ENCODE peak calls at places on chromosomes 13 and 19, in six cellular contexts. S, Q, H, Y, B and P are unnamed samples.

GRCh38 chr13:21435710-21436151 is 23.4 kb downstream of the ZDHHC20 start:
- DNase-seq in S (no peak), Q (peak; percentile 94), H (peak; percentile 53), Y (peak; percentile 62), B (peak; percentile 87), P (no peak)

GRCh38 chr19:18110833-18111232 is 13.3 kb downstream of the MAST3 start:
- DNase-seq in S (no peak), Q (no peak), H (no peak), Y (no peak), B (no peak), P (no peak)

GRCh38 chr13:31369213-31369612 is 169.4 kb downstream of the B3GLCT start:
- DNase-seq in S (no peak), Q (no peak), H (no peak), Y (no peak), B (no peak), P (no peak)

GRCh38 chr19:49113762-49114629 is at the start of gene LIN7B:
- DNase-seq in S (peak; percentile 94), Q (peak; percentile 89), H (peak; percentile 93), Y (peak; percentile 73), B (peak; percentile 52), P (peak; percentile 97)

GRCh38 chr13:27016871-27017270 is 154.7 kb downstream of the USP12 start:
- DNase-seq in S (no peak), Q (no peak), H (no peak), Y (no peak), B (no peak), P (no peak)

GRCh38 chr19:43425567-43426392 is 11.1 kb downstream of the TEX101 start:
- DNase-seq in S (peak; percentile 60), Q (peak; percentile 64), H (peak; percentile 36), Y (peak; percentile 49), B (peak; percentile 18), P (no peak)

GRCh38 chr13:32150794-32151193 is 119.2 kb downstream of the FRY start:
- DNase-seq in S (no peak), Q (peak; percentile 71), H (no peak), Y (no peak), B (no peak), P (no peak)

GRCh38 chr19:17370026-17370587 is 7.0 kb downstream of the PLVAP start:
- DNase-seq in S (peak; percentile 83), Q (peak; percentile 32), H (no peak), Y (no peak), B (no peak), P (no peak)

GRCh38 chr13:78102121-78102677 is 183.6 kb upstream of the EDNRB start:
- DNase-seq in S (no peak), Q (peak; percentile 72), H (no peak), Y (peak; percentile 32), B (no peak), P (no peak)

GRCh38 chr13:107942030-107942617 is 273.2 kb downstream of the LIG4 start:
- DNase-seq in S (no peak), Q (no peak), H (peak; percentile 29), Y (no peak), B (no peak), P (no peak)

GRCh38 chr19:12954150-12954962 is 2.7 kb downstream of the GADD45GIP1 start:
- DNase-seq in S (peak; percentile 48), Q (peak; percentile 15), H (no peak), Y (no peak), B (no peak), P (no peak)

GRCh38 chr19:29379257-29379986 is 146.4 kb upstream of the VSTM2B start:
- DNase-seq in S (no peak), Q (no peak), H (no peak), Y (no peak), B (no peak), P (no peak)

GRCh38 chr19:14408641-14409120 is 10.5 kb downstream of the DDX39A start:
- DNase-seq in S (no peak), Q (peak; percentile 61), H (no peak), Y (no peak), B (no peak), P (no peak)

GRCh38 chr19:21604351-21604926 is 99.0 kb downstream of the ZNF429 start:
- DNase-seq in S (peak; percentile 62), Q (peak; percentile 60), H (no peak), Y (peak; percentile 34), B (no peak), P (no peak)

GRCh38 chr13:83919775-83920174 is 37.5 kb upstream of the SLITRK1 start:
- DNase-seq in S (no peak), Q (no peak), H (no peak), Y (no peak), B (no peak), P (no peak)

GRCh38 chr19:9362905-9363304 is at the start of gene ZNF177:
- DNase-seq in S (no peak), Q (peak; percentile 19), H (no peak), Y (no peak), B (no peak), P (peak; percentile 79)

GRCh38 chr13:41802033-41802683 is 158.8 kb downstream of the VWA8 start:
- DNase-seq in S (no peak), Q (no peak), H (no peak), Y (no peak), B (no peak), P (no peak)

GRCh38 chr19:13995017-13995728 is 10.9 kb downstream of the RFX1 start:
- DNase-seq in S (no peak), Q (peak; percentile 79), H (no peak), Y (peak; percentile 11), B (no peak), P (no peak)

GRCh38 chr13:28641600-28641926 is 17.4 kb upstream of the POMP start:
- DNase-seq in S (no peak), Q (no peak), H (no peak), Y (no peak), B (no peak), P (no peak)

GRCh38 chr13:29497137-29497654 is 98.3 kb downstream of the SLC7A1 start:
- DNase-seq in S (no peak), Q (no peak), H (no peak), Y (no peak), B (no peak), P (no peak)

GRCh38 chr13:27359203-27359821 is 65.1 kb upstream of the GTF3A start:
- DNase-seq in S (peak; percentile 82), Q (peak; percentile 83), H (peak; percentile 81), Y (peak; percentile 75), B (peak; percentile 43), P (peak; percentile 78)

GRCh38 chr13:73767747-73768315 is 366.4 kb downstream of the KLF12 start:
- DNase-seq in S (peak; percentile 52), Q (no peak), H (no peak), Y (peak; percentile 27), B (no peak), P (peak; percentile 22)

GRCh38 chr13:95858286-95859075 is 181.5 kb downstream of the DNAJC3 start:
- DNase-seq in S (no peak), Q (no peak), H (no peak), Y (peak; percentile 7), B (no peak), P (no peak)

GRCh38 chr13:75836441-75836840 is 200.3 kb downstream of the LMO7 start:
- DNase-seq in S (no peak), Q (no peak), H (no peak), Y (peak; percentile 55), B (no peak), P (no peak)

GRCh38 chr13:81017525-81018152 is 676.7 kb upstream of the SPRY2 start:
- DNase-seq in S (peak; percentile 72), Q (peak; percentile 65), H (peak; percentile 77), Y (peak; percentile 61), B (peak; percentile 16), P (peak; percentile 44)

GRCh38 chr19:50568321-50569022 is at the start of gene LRRC4B:
- DNase-seq in S (no peak), Q (no peak), H (peak; percentile 60), Y (no peak), B (no peak), P (peak; percentile 93)

GRCh38 chr19:31408460-31409124 is 59.4 kb upstream of the TSHZ3 start:
- DNase-seq in S (no peak), Q (peak; percentile 90), H (peak; percentile 38), Y (peak; percentile 36), B (no peak), P (no peak)
- H3K9me2 ChIP-seq in S (no peaks in the 10 kb centered on the region), Q (no peaks in the 10 kb centered on the region), H (no peaks in the 10 kb centered on the region), Y (no peaks in the 10 kb centered on the region), B (no peaks in the 10 kb centered on the region), P (no peaks in the 10 kb centered on the region)

GRCh38 chr19:47221080-47221841 is 9.7 kb downstream of the BBC3 start:
- DNase-seq in S (no peak), Q (no peak), H (no peak), Y (no peak), B (no peak), P (peak; percentile 22)
- H3K9me2 ChIP-seq in S (no peaks in the 10 kb centered on the region), Q (no peaks in the 10 kb centered on the region), H (no peaks in the 10 kb centered on the region), Y (no peaks in the 10 kb centered on the region), B (no peaks in the 10 kb centered on the region), P (no peaks in the 10 kb centered on the region)

GRCh38 chr13:35879111-35879510 is 252.1 kb downstream of the DCLK1 start:
- DNase-seq in S (no peak), Q (no peak), H (no peak), Y (no peak), B (no peak), P (no peak)
- H3K9me2 ChIP-seq in S (no peaks in the 10 kb centered on the region), Q (no peaks in the 10 kb centered on the region), H (no peaks in the 10 kb centered on the region), Y (no peaks in the 10 kb centered on the region), B (no peaks in the 10 kb centered on the region), P (no peaks in the 10 kb centered on the region)

GRCh38 chr19:15445807-15446376 is 3.9 kb downstream of the WIZ start:
- DNase-seq in S (no peak), Q (no peak), H (no peak), Y (no peak), B (no peak), P (no peak)
- H3K9me2 ChIP-seq in S (no peaks in the 10 kb centered on the region), Q (no peaks in the 10 kb centered on the region), H (no peaks in the 10 kb centered on the region), Y (peaks cover 4% of the 10 kb centered on the region), B (no peaks in the 10 kb centered on the region), P (no peaks in the 10 kb centered on the region)

GRCh38 chr13:60286707-60287106 is 110.3 kb upstream of the TDRD3 start:
- DNase-seq in S (no peak), Q (no peak), H (no peak), Y (no peak), B (no peak), P (no peak)
- H3K9me2 ChIP-seq in S (no peaks in the 10 kb centered on the region), Q (no peaks in the 10 kb centered on the region), H (no peaks in the 10 kb centered on the region), Y (no peaks in the 10 kb centered on the region), B (no peaks in the 10 kb centered on the region), P (no peaks in the 10 kb centered on the region)

DNA sequence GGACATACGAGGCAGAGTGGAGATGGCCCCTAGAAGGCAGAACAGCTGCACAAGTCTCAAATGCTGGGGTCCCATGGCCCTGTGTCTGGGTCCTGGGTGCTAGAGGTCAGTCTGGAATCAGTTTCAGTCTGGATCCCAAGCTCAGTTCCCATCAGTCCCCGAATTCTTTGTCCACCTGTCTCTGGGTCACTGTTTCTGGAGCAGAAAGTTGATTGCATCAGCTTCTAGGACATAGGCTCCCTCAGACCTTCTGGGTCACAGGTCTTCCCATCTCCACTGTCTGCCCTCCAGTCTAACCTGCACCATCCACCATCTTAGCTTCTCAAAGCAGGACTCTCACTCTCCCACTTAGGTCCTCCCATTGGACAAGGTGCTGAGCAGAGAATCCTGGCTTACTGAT is 5.3 kb downstream of the LYPD4 start:
- DNase-seq in S (no peak), Q (no peak), H (no peak), Y (no peak), B (no peak), P (no peak)
- H3K9me2 ChIP-seq in S (no peaks in the 10 kb centered on the region), Q (no peaks in the 10 kb centered on the region), H (no peaks in the 10 kb centered on the region), Y (no peaks in the 10 kb centered on the region), B (no peaks in the 10 kb centered on the region), P (no peaks in the 10 kb centered on the region)

DNA sequence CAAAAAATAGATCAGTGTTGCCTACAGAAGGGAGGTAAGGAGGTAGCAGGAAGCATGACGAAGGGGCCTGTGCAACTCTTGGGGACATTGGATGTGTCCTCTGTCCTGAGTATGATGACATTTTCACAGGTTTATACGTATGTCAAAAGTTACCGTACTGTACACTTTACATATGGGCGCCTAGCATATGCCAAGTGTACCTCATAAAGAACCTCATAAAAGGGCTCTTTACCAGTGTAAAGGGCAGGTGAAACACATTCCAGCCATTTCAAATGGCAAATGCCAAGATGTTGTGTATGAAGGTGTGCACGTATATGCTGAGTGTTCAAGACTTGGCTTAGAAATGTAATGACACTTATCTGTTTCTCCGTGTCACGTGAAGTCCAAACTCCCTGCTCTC is 573.4 kb downstream of the EFNB2 start:
- DNase-seq in S (no peak), Q (no peak), H (no peak), Y (no peak), B (no peak), P (no peak)
- H3K9me2 ChIP-seq in S (no peaks in the 10 kb centered on the region), Q (no peaks in the 10 kb centered on the region), H (no peaks in the 10 kb centered on the region), Y (no peaks in the 10 kb centered on the region), B (no peaks in the 10 kb centered on the region), P (no peaks in the 10 kb centered on the region)